ENCODE peak calls at places on chromosomes 11 and 22, in nine cellular contexts. Q is pancreas, N is cardiac muscle cell, J is K562, E is Panc1, V is spleen, L is BE2C, A is fibroblast of the aortic adventitia, U is psoas muscle. T is an unnamed sample.

GRCh38 chr11:9351956-9352355 is 32.5 kb upstream of the IPO7 start:
- DNase-seq in Q (no peak), N (no peak), J (no peak), E (no peak), V (no peak), L (no peak), A (no peak), U (no peak), T (no peak)

GRCh38 chr22:37483050-37483449 is 3.1 kb downstream of the MFNG start:
- DNase-seq in Q (no peak), N (no peak), J (no peak), E (no peak), V (no peak), L (no peak), A (no peak), U (no peak), T (no peak)

GRCh38 chr11:72239296-72239848 is 4.6 kb downstream of the PHOX2A start:
- DNase-seq in Q (no peak), N (peak; percentile 69), J (no peak), E (no peak), V (peak; percentile 83), L (peak; percentile 94), A (peak; percentile 44), U (peak; percentile 73), T (peak; percentile 20)

GRCh38 chr11:76256448-76256847 is 50.1 kb upstream of the WNT11 start:
- DNase-seq in Q (no peak), N (no peak), J (no peak), E (no peak), V (no peak), L (no peak), A (no peak), U (no peak), T (no peak)

GRCh38 chr11:85953491-85954143 is 98.4 kb downstream of the CCDC83 start:
- DNase-seq in Q (no peak), N (peak; percentile 97), J (peak; percentile 19), E (no peak), V (no peak), L (no peak), A (peak; percentile 91), U (no peak), T (no peak)

GRCh38 chr11:123765601-123766000 is 11.3 kb upstream of the OR6X1 start:
- DNase-seq in Q (no peak), N (no peak), J (no peak), E (no peak), V (no peak), L (no peak), A (no peak), U (no peak), T (no peak)

GRCh38 chr11:115521874-115522273 is 17.7 kb upstream of the CADM1 start:
- DNase-seq in Q (no peak), N (no peak), J (no peak), E (no peak), V (no peak), L (no peak), A (no peak), U (no peak), T (no peak)

GRCh38 chr11:20518323-20518834 is 81.0 kb upstream of the SLC6A5 start:
- DNase-seq in Q (peak; percentile 20), N (no peak), J (no peak), E (no peak), V (no peak), L (no peak), A (no peak), U (no peak), T (no peak)

GRCh38 chr11:85717360-85717927 is 31.4 kb upstream of the CCDC89 start:
- DNase-seq in Q (no peak), N (no peak), J (no peak), E (no peak), V (no peak), L (no peak), A (no peak), U (no peak), T (no peak)

GRCh38 chr22:38141574-38141973 is 31.1 kb upstream of the BAIAP2L2 start:
- DNase-seq in Q (no peak), N (no peak), J (peak; percentile 69), E (no peak), V (no peak), L (no peak), A (no peak), U (no peak), T (no peak)

GRCh38 chr11:35138606-35138948 is 394 bp upstream of the CD44 start:
- DNase-seq in Q (no peak), N (no peak), J (no peak), E (no peak), V (no peak), L (no peak), A (no peak), U (no peak), T (no peak)

GRCh38 chr11:90911192-90911591 is 688.3 kb upstream of the CHORDC1 start:
- DNase-seq in Q (no peak), N (no peak), J (no peak), E (no peak), V (no peak), L (no peak), A (no peak), U (no peak), T (no peak)

GRCh38 chr11:90913131-90913668 is 690.4 kb upstream of the CHORDC1 start:
- DNase-seq in Q (no peak), N (no peak), J (no peak), E (no peak), V (no peak), L (no peak), A (no peak), U (no peak), T (no peak)

GRCh38 chr11:90912631-90913030 is 689.8 kb upstream of the CHORDC1 start:
- DNase-seq in Q (no peak), N (no peak), J (no peak), E (no peak), V (no peak), L (no peak), A (no peak), U (no peak), T (no peak)

DNA sequence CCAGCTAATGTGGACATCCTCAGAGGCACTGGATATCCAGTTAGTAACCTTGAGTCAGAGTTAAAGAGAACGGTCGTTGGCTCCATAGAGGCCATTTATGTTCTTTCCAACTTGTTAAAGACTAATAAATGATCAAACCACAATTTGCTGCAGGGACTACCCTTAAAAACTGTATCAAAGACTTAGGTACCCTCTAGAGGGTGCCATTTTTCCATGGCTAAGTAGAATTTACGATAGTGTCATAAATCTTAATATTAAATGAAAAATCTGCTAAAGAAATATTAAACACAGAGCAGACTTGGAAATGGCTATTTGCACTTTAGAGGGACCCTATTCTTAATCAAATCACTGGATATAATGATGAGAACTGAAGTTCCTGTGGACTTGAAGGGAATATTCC is 685.2 kb upstream of the CHORDC1 start:
- DNase-seq in Q (no peak), N (no peak), J (no peak), E (no peak), V (no peak), L (no peak), A (no peak), U (no peak), T (no peak)
- TF ChIP-seq CTCF in Q (no peak), N (no peak), J (no peak), E (peak; percentile 21), V (no peak), L (peak; percentile 37), A (no peak), U (no peak), T (no peak)

GRCh38 chr11:67118059-67118766 is 850 bp upstream of the KDM2A start:
- DNase-seq in Q (peak; percentile 54), N (peak; percentile 46), J (peak; percentile 20), E (no peak), V (peak; percentile 92), L (peak; percentile 43), A (no peak), U (peak; percentile 48), T (no peak)
- H3K4me3 ChIP-seq in Q (peak overlapping the region; percentile 48), N (no peak overlapping the region), J (no peak overlapping the region), E (peak overlapping the region; percentile 57), V (peak overlapping the region; percentile 33), L (peak overlapping the region; percentile 55), A (peak overlapping the region; percentile 45), U (peak overlapping the region; percentile 77), T (peak overlapping the region; percentile 27)

DNA sequence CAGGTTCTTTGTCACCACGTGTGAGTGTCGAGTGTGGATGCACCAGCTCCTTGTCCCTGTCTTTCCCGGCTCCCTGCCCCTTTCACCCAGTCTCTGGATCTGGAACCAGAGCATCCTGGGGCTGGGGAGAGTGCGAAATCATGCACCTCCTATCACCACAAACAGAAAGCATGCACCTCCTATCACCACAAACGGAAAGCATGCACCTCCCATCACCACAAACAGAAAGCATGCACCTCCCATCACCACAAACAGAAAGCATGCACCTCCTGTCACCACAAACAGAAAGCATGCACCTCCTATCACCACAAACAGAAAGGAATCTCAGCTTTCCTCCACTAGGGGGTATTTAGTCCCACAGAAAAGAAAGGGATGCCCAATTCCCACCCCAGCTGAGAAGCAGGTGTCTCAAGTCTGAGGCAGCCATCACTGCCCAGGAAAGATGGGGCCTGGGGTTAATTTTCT is 5.9 kb upstream of the GLB1L3 start:
- DNase-seq in Q (no peak), N (no peak), J (peak; percentile 51), E (no peak), V (no peak), L (no peak), A (no peak), U (no peak), T (peak; percentile 6)
- TF ChIP-seq CTCF in Q (no peak), N (peak; percentile 16), J (peak; percentile 33), E (peak; percentile 35), V (no peak), L (peak; percentile 52), A (no peak), U (no peak), T (peak; percentile 29)

GRCh38 chr22:22166941-22167713 is 77.5 kb upstream of the VPREB1 start:
- DNase-seq in Q (no peak), N (no peak), J (no peak), E (no peak), V (no peak), L (no peak), A (no peak), U (no peak), T (no peak)

GRCh38 chr22:22168941-22169867 is 75.4 kb upstream of the VPREB1 start:
- DNase-seq in Q (no peak), N (no peak), J (no peak), E (no peak), V (no peak), L (no peak), A (no peak), U (no peak), T (no peak)

GRCh38 chr22:22165936-22166710 is 78.5 kb upstream of the VPREB1 start:
- DNase-seq in Q (no peak), N (no peak), J (no peak), E (no peak), V (no peak), L (no peak), A (no peak), U (no peak), T (no peak)

GRCh38 chr22:22168190-22168940 is 76.2 kb upstream of the VPREB1 start:
- DNase-seq in Q (peak; percentile 21), N (peak; percentile 38), J (peak; percentile 93), E (no peak), V (no peak), L (peak; percentile 45), A (peak; percentile 85), U (no peak), T (no peak)

DNA sequence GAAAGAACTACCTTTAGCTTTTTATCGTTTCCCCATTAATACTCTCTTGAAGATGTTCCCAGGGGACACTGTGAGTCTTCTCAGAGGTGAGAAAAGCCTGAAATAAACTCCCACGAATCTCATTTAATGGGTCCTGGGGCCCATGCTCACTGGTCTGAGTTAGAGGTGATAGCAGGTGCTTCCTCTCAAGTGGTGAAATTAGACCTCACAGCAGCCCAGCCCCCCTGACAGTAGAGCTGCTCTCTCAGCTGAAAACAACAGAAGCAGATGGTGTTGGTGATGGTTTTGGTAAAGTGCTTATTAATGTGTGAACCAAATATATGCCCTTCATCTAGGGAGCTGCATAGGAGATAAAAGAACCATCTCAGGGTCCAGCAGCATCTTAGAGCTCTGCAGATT is 76.8 kb upstream of the VPREB1 start:
- DNase-seq in Q (no peak), N (no peak), J (no peak), E (no peak), V (peak; percentile 83), L (no peak), A (no peak), U (no peak), T (no peak)
- H3K4me3 ChIP-seq in Q (no peak overlapping the region), N (no peak overlapping the region), J (no peak overlapping the region), E (peak overlapping the region; percentile 17), V (no peak overlapping the region), L (peak overlapping the region; percentile 48), A (no peak overlapping the region), U (no peak overlapping the region), T (no peak overlapping the region)

T was measured in HFF-Myc.